ENCODE peak calls at places on chromosomes 2 and 18, in nine cellular contexts. C is breast epithelium, O is K562, B is GM12891, X is testis, J is vagina, N is body of pancreas, Y is IMR-90, G is ovary. D is an unnamed sample.

GRCh38 chr2:2234398-2234797 is 96.7 kb downstream of the MYT1L start:
- DNase-seq in C (no peak), O (no peak), B (no peak), X (no peak), J (no peak), N (no peak), Y (no peak), G (no peak), D (no peak)

GRCh38 chr2:240437181-240437860 is 1.9 kb downstream of the GPC1 start:
- DNase-seq in C (no peak), O (no peak), B (no peak), X (no peak), J (no peak), N (no peak), Y (no peak), G (peak; percentile 43), D (no peak)

GRCh38 chr2:8528863-8529262 is 153.0 kb upstream of the ID2 start:
- DNase-seq in C (no peak), O (no peak), B (no peak), X (no peak), J (no peak), N (no peak), Y (no peak), G (no peak), D (no peak)

GRCh38 chr2:238763471-238763995 is 84.4 kb upstream of the TWIST2 start:
- DNase-seq in C (peak; percentile 6), O (no peak), B (no peak), X (no peak), J (no peak), N (no peak), Y (no peak), G (no peak), D (no peak)

GRCh38 chr2:196315388-196316049 is 144.1 kb upstream of the STK17B start:
- DNase-seq in C (no peak), O (no peak), B (no peak), X (no peak), J (no peak), N (no peak), Y (peak; percentile 49), G (no peak), D (no peak)

GRCh38 chr2:55636831-55637230 is 19.4 kb upstream of the PPP4R3B start:
- DNase-seq in C (no peak), O (no peak), B (no peak), X (no peak), J (no peak), N (no peak), Y (no peak), G (no peak), D (no peak)

GRCh38 chr18:58037163-58037562 is 6.9 kb upstream of the NEDD4L start:
- DNase-seq in C (no peak), O (no peak), B (no peak), X (no peak), J (no peak), N (no peak), Y (no peak), G (no peak), D (no peak)

GRCh38 chr2:151640087-151640486 is 94.2 kb downstream of the NEB start:
- DNase-seq in C (no peak), O (no peak), B (no peak), X (no peak), J (no peak), N (no peak), Y (no peak), G (no peak), D (no peak)

GRCh38 chr2:202346180-202346579 is 29.9 kb upstream of the BMPR2 start:
- DNase-seq in C (no peak), O (no peak), B (no peak), X (no peak), J (no peak), N (no peak), Y (no peak), G (no peak), D (no peak)

GRCh38 chr2:181828122-181828705 is 63.3 kb upstream of the ITPRID2 start:
- DNase-seq in C (no peak), O (peak; percentile 46), B (no peak), X (no peak), J (no peak), N (no peak), Y (no peak), G (no peak), D (no peak)

GRCh38 chr18:54806526-54806925 is 21.8 kb upstream of the RAB27B start:
- DNase-seq in C (no peak), O (no peak), B (no peak), X (no peak), J (no peak), N (no peak), Y (peak; percentile 24), G (no peak), D (no peak)

GRCh38 chr2:180125245-180125962 is 118.3 kb upstream of the CWC22 start:
- DNase-seq in C (peak; percentile 47), O (peak; percentile 51), B (peak; percentile 4), X (peak; percentile 77), J (no peak), N (peak; percentile 65), Y (peak; percentile 96), G (peak; percentile 46), D (peak; percentile 43)

GRCh38 chr18:8029731-8030130 is 462.6 kb downstream of the PTPRM start:
- DNase-seq in C (no peak), O (no peak), B (no peak), X (no peak), J (no peak), N (no peak), Y (no peak), G (no peak), D (no peak)
- TF ChIP-seq POLR2A in C (no peak), O (no peak), B (no peak), X (no peak), J (no peak), N (no peak), Y (no peak), G (no peak), D (no peak)

GRCh38 chr2:37653805-37654378 is 17.6 kb downstream of the CDC42EP3 start:
- DNase-seq in C (peak; percentile 54), O (no peak), B (no peak), X (no peak), J (no peak), N (peak; percentile 51), Y (no peak), G (no peak), D (no peak)
- TF ChIP-seq POLR2A in C (no peak), O (no peak), B (peak; percentile 82), X (no peak), J (no peak), N (peak; percentile 35), Y (no peak), G (no peak), D (no peak)

DNA sequence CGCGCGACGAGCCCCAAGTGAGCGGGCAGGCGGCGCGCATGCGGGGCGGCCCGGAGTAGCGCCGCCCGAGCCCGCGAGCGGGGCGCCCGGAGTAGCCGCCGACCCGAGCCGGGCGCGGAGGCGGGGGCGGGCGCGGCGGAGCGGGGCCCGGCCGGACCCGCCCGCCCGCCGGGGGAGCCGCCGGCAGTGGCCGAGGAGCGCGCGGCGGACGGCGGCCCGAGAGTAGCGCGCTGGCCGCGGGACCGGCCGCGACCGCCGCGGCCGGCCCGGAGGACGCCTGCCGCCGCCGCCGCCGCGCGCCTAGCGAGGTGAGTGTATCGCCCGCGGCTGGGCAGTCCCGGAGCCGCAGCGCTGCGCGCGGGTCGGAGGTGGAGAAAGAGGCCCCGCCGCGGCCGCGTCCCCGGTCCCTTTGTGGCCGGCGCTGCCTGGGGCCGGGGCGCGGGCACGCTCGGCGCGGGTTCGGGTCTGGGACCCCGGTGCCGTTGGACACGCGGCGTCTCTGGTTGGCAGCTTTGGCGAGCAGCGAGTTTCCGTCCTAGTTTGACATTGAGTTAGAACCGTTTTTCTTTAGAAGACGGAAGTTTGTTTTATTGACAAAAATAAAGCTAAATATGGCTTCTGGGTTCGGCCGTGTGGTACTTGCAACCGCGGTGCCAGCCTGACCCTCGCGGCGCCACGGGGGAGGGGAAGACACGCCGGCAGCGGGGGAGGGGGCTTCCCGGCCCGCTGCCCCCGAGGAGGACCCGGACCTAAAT is at the start of gene GALNT1:
- DNase-seq in C (no peak), O (peak; percentile 29), B (no peak), X (peak; percentile 32), J (no peak), N (peak; percentile 4), Y (peak; percentile 4), G (peak; percentile 59), D (peak; percentile 73)
- TF ChIP-seq POLR2A in C (no peak), O (no peak), B (no peak), X (no peak), J (no peak), N (no peak), Y (no peak), G (no peak), D (no peak)

GRCh38 chr2:74441111-74441689 is 537 bp downstream of the RTKN start:
- DNase-seq in C (peak; percentile 42), O (no peak), B (no peak), X (peak; percentile 37), J (no peak), N (no peak), Y (no peak), G (no peak), D (no peak)

GRCh38 chr2:74441690-74442482 is at the start of gene RTKN:
- DNase-seq in C (peak; percentile 79), O (no peak), B (no peak), X (peak; percentile 46), J (no peak), N (peak; percentile 83), Y (no peak), G (peak; percentile 62), D (no peak)

GRCh38 chr2:74439373-74440004 is 2.2 kb downstream of the RTKN start:
- DNase-seq in C (no peak), O (no peak), B (no peak), X (no peak), J (no peak), N (no peak), Y (no peak), G (no peak), D (no peak)

GRCh38 chr2:74440005-74440377 is 1.7 kb downstream of the RTKN start:
- DNase-seq in C (peak; percentile 62), O (no peak), B (no peak), X (peak; percentile 58), J (no peak), N (peak; percentile 54), Y (peak; percentile 46), G (peak; percentile 65), D (no peak)

GRCh38 chr2:74440378-74441110 is 1.2 kb downstream of the RTKN start:
- DNase-seq in C (peak; percentile 73), O (peak; percentile 92), B (peak; percentile 98), X (peak; percentile 82), J (no peak), N (peak; percentile 88), Y (peak; percentile 81), G (peak; percentile 86), D (peak; percentile 53)
- TF ChIP-seq POLR2A in C (no peak), O (peak; percentile 78), B (peak; percentile 44), X (no peak), J (peak; percentile 42), N (peak; percentile 81), Y (peak; percentile 42), G (no peak), D (no peak)

DNA sequence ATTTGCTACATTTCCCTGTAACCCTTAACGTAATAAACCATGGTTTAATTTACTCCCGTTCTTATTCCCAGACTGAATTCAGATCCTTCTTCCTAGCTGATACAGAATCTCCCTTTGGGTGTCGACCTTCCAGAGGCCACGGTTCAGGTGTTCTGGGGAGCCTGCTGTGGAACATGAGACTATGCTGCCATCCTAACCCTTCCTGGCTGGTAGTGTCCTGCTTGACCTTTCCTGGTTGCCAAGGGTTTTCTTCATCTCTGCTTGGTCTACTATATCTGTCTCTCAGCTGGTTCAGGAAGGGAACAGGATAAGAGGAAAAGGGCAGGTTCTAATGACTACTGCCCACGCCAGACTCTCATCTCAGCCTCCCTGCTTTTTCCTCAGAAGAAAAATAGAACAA is 36.5 kb downstream of the STAT1 start:
- DNase-seq in C (no peak), O (no peak), B (no peak), X (no peak), J (no peak), N (no peak), Y (no peak), G (no peak), D (no peak)
- TF ChIP-seq POLR2A in C (no peak), O (no peak), B (peak; percentile 78), X (no peak), J (no peak), N (no peak), Y (no peak), G (no peak), D (no peak)